ENCODE peak calls at places on chromosomes 11 and 22, in six cellular contexts. H is BE2C, O is upper lobe of right lung, E is SJSA1, X is lung, N is hypothalamus. K is an unnamed sample.

GRCh38 chr11:65522640-65523322 is 2.1 kb upstream of the SCYL1 start:
- DNase-seq in H (no peak), N (peak), E (no peak), O (peak), X (no peak), K (no peak)

GRCh38 chr11:134657631-134658030 is 245.6 kb upstream of the B3GAT1 start:
- DNase-seq in O (no peak), X (peak), N (no peak), H (no peak), E (no peak), K (no peak)

GRCh38 chr11:95282337-95282751 is 51.3 kb upstream of the SESN3 start:
- DNase-seq in N (no peak), H (no peak), O (no peak), X (no peak), E (no peak), K (no peak)

GRCh38 chr11:82718307-82718706 is 15.4 kb downstream of the FAM181B start:
- DNase-seq in E (no peak), N (peak), X (no peak), O (no peak), H (peak), K (no peak)

GRCh38 chr22:24601217-24602104 is 1.5 kb upstream of the GGT1 start:
- DNase-seq in X (peak), E (no peak), N (no peak), O (peak), H (peak), K (no peak)

GRCh38 chr11:134727204-134727603 is 315.2 kb upstream of the B3GAT1 start:
- DNase-seq in H (no peak), X (no peak), E (no peak), O (no peak), N (no peak), K (no peak)

GRCh38 chr11:70531281-70532065 is 133.1 kb downstream of the CTTN start:
- DNase-seq in O (peak), E (no peak), X (no peak), N (no peak), H (no peak), K (no peak)

GRCh38 chr11:2759228-2760195 is 59.7 kb upstream of the KCNQ1OT1 start:
- DNase-seq in N (no peak), O (peak), E (no peak), X (no peak), H (no peak), K (no peak)

GRCh38 chr22:41699264-41700104 is at the start of gene MEI1:
- DNase-seq in X (peak), E (no peak), N (peak), H (peak), O (peak), K (peak)

GRCh38 chr11:44950036-44950624 is 553 bp downstream of the TP53I11 start:
- DNase-seq in N (no peak), H (peak), E (peak), O (peak), X (peak), K (no peak)

GRCh38 chr22:50141891-50142363 is 28.6 kb upstream of the PANX2 start:
- DNase-seq in N (no peak), E (peak), X (no peak), H (no peak), O (no peak), K (no peak)